ENCODE peak calls at places on chromosomes 2 and 18, in four cellular contexts. H, E, D and F are unnamed samples.

GRCh38 chr2:172095905-172096660 is 6.6 kb downstream of the DLX2 start:
- DNase-seq in H (no peak), E (no peak), D (no peak), F (peak; percentile 43)

GRCh38 chr2:138010890-138011289 is 46.6 kb downstream of the HNMT start:
- DNase-seq in H (no peak), D (no peak), E (no peak), F (no peak)

GRCh38 chr18:23809411-23809810 is 120.2 kb downstream of the LAMA3 start:
- DNase-seq in E (no peak), H (no peak), D (no peak), F (peak; percentile 6)

GRCh38 chr2:202479090-202479489 is 103.0 kb downstream of the BMPR2 start:
- DNase-seq in D (no peak), E (no peak), H (no peak), F (peak; percentile 18)

GRCh38 chr2:158688722-158689121 is 106.4 kb upstream of the DAPL1 start:
- DNase-seq in D (no peak), E (no peak), H (no peak), F (peak; percentile 12)

GRCh38 chr2:177298191-177298590 is 33.7 kb upstream of the NFE2L2 start:
- DNase-seq in D (no peak), E (no peak), H (no peak), F (peak; percentile 24)

GRCh38 chr2:11752906-11753305 is 6.5 kb downstream of the LPIN1 start:
- DNase-seq in H (no peak), D (no peak), E (no peak), F (no peak)

GRCh38 chr18:77702686-77703085 is 453.0 kb downstream of the GALR1 start:
- DNase-seq in E (no peak), D (no peak), H (no peak), F (peak; percentile 19)

GRCh38 chr2:62435720-62436119 is 70.3 kb downstream of the TMEM17 start:
- DNase-seq in H (no peak), D (no peak), E (no peak), F (no peak)

GRCh38 chr18:8858888-8859511 is 153.6 kb downstream of the MTCL1 start:
- DNase-seq in H (no peak), E (no peak), D (no peak), F (peak; percentile 99)

GRCh38 chr2:223604231-223604630 is 2.1 kb upstream of the SCG2 start:
- DNase-seq in E (no peak), D (no peak), H (no peak), F (no peak)

GRCh38 chr2:239836021-239836765 is 188.9 kb downstream of the NDUFA10 start:
- DNase-seq in D (no peak), H (no peak), E (peak; percentile 39), F (no peak)
- H3K4me3 ChIP-seq in D (no peak overlapping the region), H (no peak overlapping the region), E (no peak overlapping the region), F (no peak overlapping the region)

GRCh38 chr18:11163668-11164067 is 14.3 kb upstream of the PIEZO2 start:
- DNase-seq in D (no peak), H (no peak), E (no peak), F (no peak)
- TF ChIP-seq CTCF in D (peak; percentile 31), H (no peak), E (no peak), F (no peak)

GRCh38 chr2:167478196-167478595 is 589.9 kb downstream of the XIRP2 start:
- DNase-seq in D (no peak), H (no peak), E (no peak), F (no peak)

GRCh38 chr2:167484875-167485274 is 596.6 kb downstream of the XIRP2 start:
- DNase-seq in H (no peak), D (no peak), E (no peak), F (no peak)

GRCh38 chr2:167480986-167481309 is 592.7 kb downstream of the XIRP2 start:
- DNase-seq in D (no peak), H (no peak), E (no peak), F (no peak)

DNA sequence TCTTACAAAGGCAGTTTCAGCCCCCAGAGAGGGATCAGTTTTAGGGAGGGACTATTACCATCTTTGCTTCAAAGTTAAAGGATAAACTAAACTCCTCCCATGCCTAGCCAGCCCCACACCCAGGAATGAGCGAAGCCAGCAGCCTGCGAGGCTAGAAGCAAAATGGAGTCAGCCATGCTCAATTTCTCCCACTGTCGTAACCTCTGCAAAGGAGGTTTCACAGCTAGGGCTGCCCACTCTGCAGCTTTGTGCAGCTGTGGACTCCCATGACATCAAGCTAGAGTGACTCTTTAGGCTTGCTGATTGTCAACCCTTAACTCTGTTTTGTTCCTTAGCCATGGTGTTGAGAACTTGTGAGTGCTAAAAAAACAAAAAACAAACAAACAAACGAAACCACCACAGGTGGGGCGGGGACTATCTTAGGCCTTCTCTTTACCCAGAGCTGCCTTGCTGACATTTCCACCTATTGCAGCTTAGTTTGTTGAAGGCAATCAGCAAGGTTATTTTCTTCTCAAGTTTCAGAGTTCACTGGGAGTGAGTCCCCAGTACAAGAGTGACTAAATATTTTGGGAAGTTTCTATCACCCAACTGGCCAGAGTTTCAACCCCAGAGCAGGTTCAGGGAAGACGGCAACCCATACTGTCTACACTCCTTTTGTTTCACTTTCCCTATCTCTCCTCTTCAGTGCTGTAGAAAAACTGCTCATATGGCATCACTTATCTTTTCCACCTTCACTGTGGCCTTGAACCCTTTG is 592.1 kb downstream of the XIRP2 start:
- DNase-seq in H (no peak), E (no peak), D (no peak), F (no peak)
- H3K4me3 ChIP-seq in H (no peak overlapping the region), E (no peak overlapping the region), D (no peak overlapping the region), F (no peak overlapping the region)

GRCh38 chr2:197310940-197311485 is 433 bp upstream of the ANKRD44 start:
- DNase-seq in H (no peak), D (no peak), E (no peak), F (peak; percentile 14)

GRCh38 chr2:197311521-197312033 is 997 bp upstream of the ANKRD44 start:
- DNase-seq in E (no peak), H (no peak), D (no peak), F (no peak)

GRCh38 chr2:197308635-197309368 is 1.8 kb downstream of the ANKRD44 start:
- DNase-seq in H (no peak), D (no peak), E (no peak), F (peak; percentile 15)

GRCh38 chr2:197309369-197310231 is 980 bp downstream of the ANKRD44 start:
- DNase-seq in H (no peak), E (peak; percentile 73), D (peak; percentile 36), F (no peak)

GRCh38 chr2:197310271-197310939 is at the start of gene ANKRD44:
- DNase-seq in H (peak; percentile 88), E (peak; percentile 96), D (peak; percentile 95), F (peak; percentile 75)
- TF ChIP-seq CTCF in H (peak; percentile 18), E (peak; percentile 29), D (peak; percentile 59), F (peak; percentile 23)

DNA sequence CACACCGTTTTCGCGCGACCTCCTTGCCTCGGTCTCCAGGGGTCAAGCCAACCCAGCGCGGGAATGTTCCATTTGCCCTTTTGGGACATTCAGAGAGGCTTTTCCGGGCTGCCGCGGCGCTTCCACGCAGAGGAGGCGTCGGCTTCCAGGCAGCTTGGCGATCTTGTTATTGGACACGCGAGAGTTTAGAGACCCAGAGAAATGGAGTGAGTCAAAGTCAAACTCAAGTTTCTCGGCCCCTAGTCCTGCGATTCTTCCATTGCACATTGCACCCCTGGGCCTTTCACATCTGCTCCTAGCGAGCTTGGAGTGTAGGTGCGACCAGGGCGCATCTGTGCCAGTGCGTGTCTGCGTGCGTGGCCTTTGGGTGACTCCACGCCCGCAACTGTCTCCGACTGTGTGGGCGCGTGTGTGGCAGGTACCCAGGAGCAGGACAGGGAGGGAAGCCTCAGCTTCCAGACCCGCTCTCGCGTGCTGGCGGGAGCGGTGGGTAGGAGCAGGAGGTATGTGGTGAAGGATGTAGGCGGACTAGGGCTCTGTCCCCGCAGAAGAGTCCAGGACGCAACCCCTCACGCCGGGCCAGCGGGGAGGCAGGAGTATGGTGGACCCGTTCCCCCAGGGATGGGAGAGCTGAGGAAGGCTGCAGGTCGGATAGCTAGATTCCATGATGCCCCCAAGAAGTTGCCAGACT is 13.5 kb downstream of the SIX3 start:
- DNase-seq in E (no peak), D (no peak), H (no peak), F (no peak)
- H3K4me3 ChIP-seq in E (no peak overlapping the region), D (peak overlapping the region; percentile 47), H (peak overlapping the region; percentile 59), F (peak overlapping the region; percentile 50)

GRCh38 chr2:232697059-232697806 is at the start of gene GIGYF2:
- DNase-seq in E (peak; percentile 98), H (peak; percentile 96), D (peak; percentile 98), F (peak; percentile 93)
- TF ChIP-seq CTCF in E (no peak), H (no peak), D (no peak), F (no peak)

GRCh38 chr18:62425465-62426190 is 97.2 kb upstream of the ZCCHC2 start:
- DNase-seq in E (peak; percentile 94), H (peak; percentile 86), D (peak; percentile 77), F (peak; percentile 99)
- H3K4me3 ChIP-seq in E (peak overlapping the region; percentile 4), H (peak overlapping the region; percentile 57), D (peak overlapping the region; percentile 54), F (peak overlapping the region; percentile 65)

GRCh38 chr18:10437837-10438236 is 16.6 kb upstream of the APCDD1 start:
- DNase-seq in H (no peak), D (no peak), E (no peak), F (no peak)
- TF ChIP-seq CTCF in H (no peak), D (no peak), E (no peak), F (no peak)